ENCODE peak calls at places on chromosome 19, in five cellular contexts. One of them, this sample, is unnamed.

GRCh38 chr19:5106971-5107370 is 138.1 kb downstream of the KDM4B start:
- DNase-seq in adrenal gland: no peak
- DNase-seq in lung: no peak
- DNase-seq in tibial nerve: no peak
- DNase-seq in OCI-LY7: no peak
- DNase-seq in this sample: no peak

GRCh38 chr19:15934332-15935078 is at the start of gene CYP4F11:
- DNase-seq in adrenal gland: peak; percentile 68
- DNase-seq in lung: no peak
- DNase-seq in tibial nerve: peak; percentile 23
- DNase-seq in OCI-LY7: peak; percentile 14
- DNase-seq in this sample: no peak

GRCh38 chr19:11763117-11763516 is 3.7 kb upstream of the ZNF441 start:
- DNase-seq in lung: no peak
- DNase-seq in tibial nerve: no peak
- DNase-seq in adrenal gland: no peak
- DNase-seq in OCI-LY7: no peak
- DNase-seq in this sample: no peak

GRCh38 chr19:22527554-22527953 is 105.4 kb upstream of the ZNF98 start:
- DNase-seq in tibial nerve: no peak
- DNase-seq in OCI-LY7: no peak
- DNase-seq in lung: no peak
- DNase-seq in adrenal gland: no peak
- DNase-seq in this sample: no peak

GRCh38 chr19:15291089-15291488 is 41.2 kb downstream of the BRD4 start:
- DNase-seq in tibial nerve: no peak
- DNase-seq in OCI-LY7: no peak
- DNase-seq in adrenal gland: no peak
- DNase-seq in lung: no peak
- DNase-seq in this sample: no peak

GRCh38 chr19:56133858-56134654 is 7.0 kb upstream of the ZNF444 start:
- DNase-seq in lung: peak; percentile 70
- DNase-seq in adrenal gland: no peak
- DNase-seq in tibial nerve: no peak
- DNase-seq in OCI-LY7: no peak
- DNase-seq in this sample: no peak

GRCh38 chr19:48344892-48345291 is 18.8 kb downstream of the TMEM143 start:
- DNase-seq in adrenal gland: no peak
- DNase-seq in lung: no peak
- DNase-seq in OCI-LY7: no peak
- DNase-seq in tibial nerve: no peak
- DNase-seq in this sample: no peak

GRCh38 chr19:58252102-58252685 is 23.5 kb downstream of the ZNF544 start:
- DNase-seq in tibial nerve: no peak
- DNase-seq in adrenal gland: no peak
- DNase-seq in lung: no peak
- DNase-seq in OCI-LY7: peak; percentile 37
- DNase-seq in this sample: no peak

GRCh38 chr19:39077323-39077722 is 6.8 kb upstream of the ACP7 start:
- DNase-seq in adrenal gland: no peak
- DNase-seq in OCI-LY7: no peak
- DNase-seq in lung: no peak
- DNase-seq in tibial nerve: no peak
- DNase-seq in this sample: no peak
- H3K27ac ChIP-seq in adrenal gland: no peak overlapping the region
- H3K27ac ChIP-seq in OCI-LY7: no peak overlapping the region
- H3K27ac ChIP-seq in lung: no peak overlapping the region
- H3K27ac ChIP-seq in tibial nerve: no peak overlapping the region
- H3K27ac ChIP-seq in this sample: no peak overlapping the region

DNA sequence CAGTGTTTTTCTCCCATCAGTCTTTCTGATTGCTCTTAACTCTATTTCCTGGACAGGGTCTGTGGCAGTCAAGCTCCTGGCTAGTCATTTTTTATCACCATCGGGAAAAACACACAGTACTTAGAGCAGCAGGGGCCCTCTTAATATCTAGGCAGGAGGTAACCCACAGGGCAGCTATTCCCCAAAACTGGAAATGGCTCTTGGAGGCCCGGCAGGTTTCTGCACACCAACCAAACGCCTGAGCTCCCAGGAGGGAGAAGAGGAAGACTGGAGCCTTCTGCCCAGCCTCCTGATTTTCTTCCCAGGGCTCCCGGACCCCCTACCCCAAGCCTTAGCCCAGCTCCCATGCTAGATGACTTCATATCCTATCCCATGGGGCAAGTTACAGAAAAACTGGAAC is 49.3 kb upstream of the VSTM2B start:
- DNase-seq in tibial nerve: no peak
- DNase-seq in lung: peak; percentile 15
- DNase-seq in adrenal gland: peak; percentile 5
- DNase-seq in OCI-LY7: no peak
- DNase-seq in this sample: no peak
- H3K27ac ChIP-seq in tibial nerve: no peak overlapping the region
- H3K27ac ChIP-seq in lung: no peak overlapping the region
- H3K27ac ChIP-seq in adrenal gland: no peak overlapping the region
- H3K27ac ChIP-seq in OCI-LY7: no peak overlapping the region
- H3K27ac ChIP-seq in this sample: no peak overlapping the region

DNA sequence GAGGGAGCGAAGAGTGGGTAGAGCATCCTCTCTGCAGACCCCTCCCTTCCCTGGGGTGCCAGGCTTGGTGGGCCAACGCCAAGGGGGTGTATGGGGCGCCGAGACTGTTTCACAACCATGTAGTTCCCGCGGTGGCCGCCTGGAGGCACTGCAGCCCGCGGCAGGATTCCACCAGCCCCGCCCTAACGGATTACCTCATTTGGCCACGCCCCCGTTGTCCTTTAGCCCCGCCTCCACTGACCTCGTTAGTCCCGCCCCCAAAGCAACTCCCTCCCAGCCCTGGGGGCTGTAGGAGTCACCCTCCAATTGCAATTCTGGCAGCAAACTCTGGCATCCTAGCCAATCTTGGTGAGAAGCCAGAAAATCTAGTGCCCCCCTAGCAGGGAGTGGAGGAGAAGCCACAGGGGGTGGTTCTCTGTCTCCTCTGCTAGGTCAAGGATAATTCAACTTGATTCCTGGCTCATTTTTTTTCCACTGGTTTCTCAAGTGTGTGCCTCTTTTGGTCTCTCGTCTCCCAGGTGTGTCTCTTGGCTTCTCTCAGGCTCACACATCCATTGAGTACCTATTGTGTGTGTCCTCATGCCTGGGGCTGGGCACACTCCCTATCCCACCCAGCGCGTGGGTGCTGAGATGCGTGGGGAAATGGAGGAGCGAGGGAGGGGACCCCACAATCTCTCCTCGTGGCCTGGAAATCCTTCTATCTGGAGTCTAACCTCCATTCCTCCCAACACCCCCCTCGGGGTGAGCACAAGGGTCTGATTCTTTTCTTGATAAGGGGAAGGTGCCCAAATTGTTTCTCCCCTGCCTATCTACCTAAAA is 2.0 kb downstream of the OLFM2 start:
- DNase-seq in OCI-LY7: peak; percentile 86
- DNase-seq in lung: peak; percentile 75
- DNase-seq in tibial nerve: peak; percentile 80
- DNase-seq in adrenal gland: peak; percentile 91
- DNase-seq in this sample: peak; percentile 67
- H3K27ac ChIP-seq in OCI-LY7: no peak overlapping the region
- H3K27ac ChIP-seq in lung: no peak overlapping the region
- H3K27ac ChIP-seq in tibial nerve: no peak overlapping the region
- H3K27ac ChIP-seq in adrenal gland: no peak overlapping the region
- H3K27ac ChIP-seq in this sample: no peak overlapping the region

DNA sequence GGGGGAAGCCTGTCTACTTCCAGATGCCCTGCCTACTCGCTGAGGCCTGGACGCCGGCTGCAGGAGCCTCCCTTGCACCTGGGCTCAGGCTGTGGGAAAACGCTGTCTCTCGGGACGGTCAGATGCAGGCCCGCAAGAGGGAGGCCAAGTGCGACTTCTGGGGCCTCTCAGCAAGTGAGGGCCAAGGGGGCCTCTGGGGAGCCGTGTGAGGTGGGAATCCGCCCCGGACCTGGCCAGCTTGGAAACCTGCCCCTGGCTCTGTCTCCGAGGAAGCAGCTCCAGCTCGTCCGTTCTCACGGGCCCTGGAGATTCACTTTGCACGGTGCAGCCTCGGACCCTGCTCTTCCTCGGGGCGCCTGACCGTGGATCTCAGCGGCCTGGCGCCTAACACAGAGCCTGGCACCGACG is 11.4 kb upstream of the CRTC1 start:
- DNase-seq in tibial nerve: no peak
- DNase-seq in lung: no peak
- DNase-seq in OCI-LY7: no peak
- DNase-seq in adrenal gland: no peak
- DNase-seq in this sample: no peak
- H3K27ac ChIP-seq in tibial nerve: peak overlapping the region; percentile 84
- H3K27ac ChIP-seq in lung: peak overlapping the region; percentile 7
- H3K27ac ChIP-seq in OCI-LY7: no peak overlapping the region
- H3K27ac ChIP-seq in adrenal gland: no peak overlapping the region
- H3K27ac ChIP-seq in this sample: peak overlapping the region; percentile 56

DNA sequence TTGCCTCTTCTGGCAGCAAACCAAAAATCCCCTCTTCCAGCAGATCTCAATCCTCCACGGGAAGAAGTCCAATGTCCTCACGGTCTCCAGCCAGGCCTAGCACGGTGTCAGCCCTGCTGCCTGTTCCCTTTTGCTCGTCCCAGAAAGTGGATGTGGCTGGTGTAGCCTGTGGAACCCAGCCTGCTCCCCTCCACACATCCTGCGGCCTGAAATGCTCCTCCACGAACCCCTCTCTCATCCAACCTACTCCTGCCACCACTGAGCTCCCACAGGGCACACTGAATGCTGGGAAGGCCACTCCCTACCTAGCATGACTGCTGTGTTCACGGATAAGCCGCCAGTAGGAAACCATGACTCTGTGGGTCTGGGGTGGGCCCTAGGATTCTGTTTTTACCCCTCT is 3.0 kb downstream of the MBOAT7 start:
- DNase-seq in OCI-LY7: no peak
- DNase-seq in adrenal gland: no peak
- DNase-seq in lung: no peak
- DNase-seq in tibial nerve: no peak
- DNase-seq in this sample: no peak
- H3K27ac ChIP-seq in OCI-LY7: no peak overlapping the region
- H3K27ac ChIP-seq in adrenal gland: peak overlapping the region; percentile 84
- H3K27ac ChIP-seq in lung: no peak overlapping the region
- H3K27ac ChIP-seq in tibial nerve: no peak overlapping the region
- H3K27ac ChIP-seq in this sample: no peak overlapping the region